ENCODE peak calls at places on chromosomes 12 and 14, in ten cellular contexts. I is Kasumi-1; R is anterior cingulate cortex; M is fibroblast of pulmonary artery; J is posterior vena cava; D is activated effector memory CD4-positive, alpha-beta T cell treated with Interleukin-2 at 50 U/mL for 16 hours; T is Peyer's patch; C is CD8-positive, alpha-beta T cell; X is stimulated activated CD4-positive, alpha-beta T cell treated with anti-CD3 and anti-CD28 coated beads, TNF-alpha, amount 100 ng/mL, for 1 hour; S is SK-MEL-5. A is an unnamed sample.

GRCh38 chr12:80186727-80187217 is 87.4 kb downstream of the OTOGL start:
- DNase-seq in I (peak; percentile 84), R (peak; percentile 33), M (peak; percentile 97), J (no peak), D (no peak), T (no peak), C (peak; percentile 13), X (no peak), S (peak; percentile 88), A (peak; percentile 81)

GRCh38 chr12:125568306-125568705 is 503.1 kb downstream of the AACS start:
- DNase-seq in I (no peak), R (no peak), M (no peak), J (no peak), D (no peak), T (no peak), C (no peak), X (no peak), S (no peak), A (no peak)

GRCh38 chr12:57525615-57526383 is 3.2 kb downstream of the MBD6 start:
- DNase-seq in I (no peak), R (no peak), M (no peak), J (no peak), D (no peak), T (no peak), C (no peak), X (no peak), S (no peak), A (no peak)

GRCh38 chr12:113136990-113137511 is 1.5 kb upstream of the RASAL1 start:
- DNase-seq in I (no peak), R (no peak), M (no peak), J (no peak), D (no peak), T (no peak), C (no peak), X (no peak), S (no peak), A (no peak)

GRCh38 chr12:114611145-114612018 is 72.6 kb downstream of the TBX3 start:
- DNase-seq in I (no peak), R (no peak), M (no peak), J (no peak), D (no peak), T (no peak), C (no peak), X (no peak), S (no peak), A (no peak)

GRCh38 chr12:91381309-91381804 is 198.7 kb upstream of the DCN start:
- DNase-seq in I (no peak), R (peak; percentile 76), M (peak; percentile 92), J (no peak), D (no peak), T (no peak), C (no peak), X (no peak), S (peak; percentile 87), A (peak; percentile 96)

GRCh38 chr12:111453071-111453989 is 47.6 kb downstream of the SH2B3 start:
- DNase-seq in I (no peak), R (peak; percentile 33), M (no peak), J (no peak), D (no peak), T (no peak), C (no peak), X (no peak), S (no peak), A (no peak)

GRCh38 chr12:81274619-81275018 is 196.7 kb downstream of the ACSS3 start:
- DNase-seq in I (no peak), R (no peak), M (peak; percentile 1), J (no peak), D (no peak), T (no peak), C (no peak), X (no peak), S (no peak), A (peak; percentile 69)

GRCh38 chr14:101781240-101782061 is 19.9 kb downstream of the PPP2R5C start:
- DNase-seq in I (no peak), R (no peak), M (no peak), J (peak; percentile 82), D (peak; percentile 13), T (no peak), C (peak; percentile 49), X (no peak), S (no peak), A (peak; percentile 11)

GRCh38 chr14:34363733-34364134 is 98.3 kb downstream of the SPTSSA start:
- DNase-seq in I (no peak), R (no peak), M (peak; percentile 93), J (no peak), D (no peak), T (no peak), C (no peak), X (no peak), S (no peak), A (no peak)

GRCh38 chr12:54126696-54127537 is 61.9 kb downstream of the SMUG1 start:
- DNase-seq in I (no peak), R (no peak), M (no peak), J (peak; percentile 93), D (no peak), T (peak; percentile 35), C (no peak), X (no peak), S (no peak), A (no peak)

GRCh38 chr12:92136883-92137582 is 8.6 kb downstream of the BTG1 start:
- DNase-seq in I (no peak), R (no peak), M (peak; percentile 91), J (no peak), D (no peak), T (no peak), C (no peak), X (no peak), S (peak; percentile 89), A (no peak)

GRCh38 chr12:130401703-130402102 is 64.0 kb downstream of the PIWIL1 start:
- DNase-seq in I (no peak), R (no peak), M (no peak), J (no peak), D (no peak), T (no peak), C (no peak), X (no peak), S (peak; percentile 69), A (peak; percentile 1)

A was measured in NCI-H2227 treated with DMSO at 0.1 percent for 48 hours.